ENCODE peak calls at places on chromosome 21, in four cellular contexts. S is activated CD4-positive, alpha-beta T cell treated with anti-CD3 and anti-CD28 coated beads, Interleukin-2, amount 50 U/mL, for 1 hour; Q is heart right ventricle; O is fibroblast of the conjunctiva. U is an unnamed sample.

GRCh38 chr21:27693376-27693775 is 726.5 kb upstream of the ADAMTS5 start:
- DNase-seq in S (no peak), O (no peak), Q (no peak), U (peak)

GRCh38 chr21:33682992-33683627 is 40.8 kb downstream of the ITSN1 start:
- DNase-seq in S (no peak), Q (no peak), O (peak), U (peak)

GRCh38 chr21:34620084-34620665 is 5.3 kb upstream of the RCAN1 start:
- DNase-seq in O (no peak), S (no peak), Q (no peak), U (no peak)

GRCh38 chr21:32520885-32521735 is 64.2 kb downstream of the TCP10L start:
- DNase-seq in O (peak), Q (peak), S (no peak), U (peak)

GRCh38 chr21:45988366-45989347 is 7.1 kb downstream of the COL6A1 start:
- DNase-seq in S (no peak), O (no peak), Q (no peak), U (no peak)

GRCh38 chr21:29367335-29367734 is 68.6 kb downstream of the BACH1 start:
- DNase-seq in O (no peak), Q (no peak), S (no peak), U (no peak)

GRCh38 chr21:34822957-34823356 is 154.2 kb downstream of the CLIC6 start:
- DNase-seq in O (no peak), Q (no peak), S (no peak), U (peak)

GRCh38 chr21:21028275-21028814 is 30.1 kb downstream of the NCAM2 start:
- DNase-seq in Q (no peak), O (no peak), S (no peak), U (peak)

GRCh38 chr21:32278068-32278467 is 781 bp downstream of the MIS18A start:
- DNase-seq in S (no peak), O (no peak), Q (no peak), U (no peak)

GRCh38 chr21:46056450-46056903 is 41.4 kb upstream of the COL6A2 start:
- DNase-seq in Q (peak), O (peak), S (no peak), U (peak)

GRCh38 chr21:46664316-46664995 is 29.0 kb downstream of the PRMT2 start:
- DNase-seq in S (no peak), O (no peak), Q (no peak), U (no peak)

GRCh38 chr21:14875704-14876364 is 189.0 kb downstream of the NRIP1 start:
- DNase-seq in S (no peak), Q (no peak), O (no peak), U (peak)

GRCh38 chr21:30104246-30104645 is 62.4 kb downstream of the CLDN17 start:
- DNase-seq in Q (no peak), O (no peak), S (no peak), U (no peak)

GRCh38 chr21:15054089-15054488 is 10.7 kb downstream of the NRIP1 start:
- DNase-seq in Q (no peak), S (no peak), O (no peak), U (no peak)

GRCh38 chr21:45748593-45748992 is 105.1 kb downstream of the PCBP3 start:
- DNase-seq in Q (no peak), S (no peak), O (no peak), U (no peak)

GRCh38 chr21:46472246-46472645 is 13.6 kb downstream of the DIP2A start:
- DNase-seq in S (no peak), O (no peak), Q (no peak), U (no peak)

GRCh38 chr21:15495965-15496364 is 233.8 kb upstream of the USP25 start:
- DNase-seq in Q (no peak), S (no peak), O (peak), U (no peak)

GRCh38 chr21:39647476-39647875 is 34.7 kb downstream of the B3GALT5 start:
- DNase-seq in Q (no peak), S (no peak), O (no peak), U (peak)

GRCh38 chr21:36430841-36431240 is 45.6 kb downstream of the CHAF1B start:
- DNase-seq in Q (no peak), O (no peak), S (no peak), U (peak)

GRCh38 chr21:38957575-38958340 is 152.0 kb downstream of the ETS2 start:
- DNase-seq in O (no peak), Q (no peak), S (no peak), U (no peak)

GRCh38 chr21:41045534-41046268 is 122.3 kb upstream of the BACE2 start:
- DNase-seq in O (no peak), S (no peak), Q (no peak), U (no peak)

GRCh38 chr21:41766883-41767605 is at the start of gene RIPK4:
- DNase-seq in Q (no peak), S (peak), O (no peak), U (no peak)

GRCh38 chr21:16262109-16262508 is 532.3 kb downstream of the USP25 start:
- DNase-seq in Q (no peak), S (no peak), O (no peak), U (no peak)

GRCh38 chr21:30268608-30269197 is 14.0 kb downstream of the KRTAP24-1 start:
- DNase-seq in O (no peak), Q (no peak), S (no peak), U (no peak)

GRCh38 chr21:42657676-42658319 is 4.4 kb downstream of the PDE9A start:
- DNase-seq in O (no peak), S (no peak), Q (no peak), U (no peak)

GRCh38 chr21:16372546-16372945 is 642.8 kb downstream of the USP25 start:
- DNase-seq in S (no peak), O (no peak), Q (no peak), U (no peak)

GRCh38 chr21:38269567-38269917 is 12.8 kb downstream of the KCNJ15 start:
- DNase-seq in Q (no peak), O (no peak), S (no peak), U (no peak)

GRCh38 chr21:36663033-36663855 is 35.7 kb upstream of the SIM2 start:
- DNase-seq in S (no peak), O (no peak), Q (no peak), U (peak)

GRCh38 chr21:28928578-28929124 is 64.0 kb downstream of the LTN1 start:
- DNase-seq in O (no peak), S (no peak), Q (no peak), U (no peak)

GRCh38 chr21:43322805-43323204 is 104.1 kb downstream of the SIK1 start:
- DNase-seq in S (no peak), O (no peak), Q (peak), U (no peak)

GRCh38 chr21:41779659-41780058 is 12.8 kb upstream of the RIPK4 start:
- DNase-seq in S (no peak), Q (no peak), O (no peak), U (no peak)

GRCh38 chr21:25385912-25386474 is 221.3 kb downstream of the MRPL39 start:
- DNase-seq in O (peak), Q (no peak), S (no peak), U (peak)

GRCh38 chr21:40447016-40447415 is 399.9 kb downstream of the DSCAM start:
- DNase-seq in S (no peak), O (no peak), Q (no peak), U (no peak)